ENCODE peak calls at places on chromosomes 16 and 17, in eight cellular contexts. Z is lower lobe of right lung; X is GM13977; P is dorsolateral prefrontal cortex; U is esophagus squamous epithelium; E is tibial artery; K is NB4; Y is CD4-positive, alpha-beta T cell. S is an unnamed sample.

GRCh38 chr17:10121971-10122707 is 76.3 kb downstream of the GAS7 start:
- DNase-seq in Z (no peak), X (peak), P (no peak), U (no peak), E (peak), K (peak), Y (no peak), S (peak)

GRCh38 chr16:972316-973002 is 1.7 kb upstream of the LMF1 start:
- DNase-seq in Z (no peak), X (no peak), P (peak), U (no peak), E (no peak), K (no peak), Y (no peak), S (no peak)

GRCh38 chr17:65896889-65897288 is 295.0 kb downstream of the CEP112 start:
- DNase-seq in Z (no peak), X (no peak), P (no peak), U (no peak), E (no peak), K (no peak), Y (no peak), S (no peak)

GRCh38 chr16:79599256-79599836 is 1.2 kb downstream of the MAF start:
- DNase-seq in Z (no peak), X (peak), P (no peak), U (no peak), E (no peak), K (no peak), Y (peak), S (peak)

GRCh38 chr17:81713556-81714411 is 1.7 kb downstream of the SLC25A10 start:
- DNase-seq in Z (no peak), X (no peak), P (no peak), U (no peak), E (no peak), K (no peak), Y (peak), S (no peak)

GRCh38 chr17:45432405-45433113 is at the start of gene ARHGAP27:
- DNase-seq in Z (peak), X (peak), P (no peak), U (no peak), E (peak), K (peak), Y (no peak), S (no peak)

GRCh38 chr17:81153340-81153803 is 11.9 kb upstream of the PVALEF start:
- DNase-seq in Z (no peak), X (no peak), P (peak), U (no peak), E (no peak), K (peak), Y (no peak), S (no peak)

GRCh38 chr17:81870155-81870977 is 771 bp downstream of the ARHGDIA start:
- DNase-seq in Z (peak), X (peak), P (no peak), U (no peak), E (no peak), K (peak), Y (peak), S (peak)

GRCh38 chr17:66477615-66478283 is 175.3 kb downstream of the PRKCA start:
- DNase-seq in Z (no peak), X (no peak), P (no peak), U (no peak), E (no peak), K (no peak), Y (no peak), S (no peak)

GRCh38 chr17:51119415-51120356 is 982 bp downstream of the SPAG9 start:
- DNase-seq in Z (peak), X (peak), P (no peak), U (no peak), E (peak), K (peak), Y (no peak), S (peak)

GRCh38 chr17:7326186-7326585 is 2.9 kb downstream of the NEURL4 start:
- DNase-seq in Z (no peak), X (no peak), P (no peak), U (no peak), E (no peak), K (no peak), Y (no peak), S (no peak)

GRCh38 chr17:38850374-38850773 is 3.1 kb downstream of the RPL23 start:
- DNase-seq in Z (no peak), X (no peak), P (no peak), U (no peak), E (no peak), K (no peak), Y (no peak), S (no peak)

GRCh38 chr17:73841431-73842060 is 197.3 kb upstream of the SDK2 start:
- DNase-seq in Z (no peak), X (no peak), P (no peak), U (no peak), E (no peak), K (peak), Y (no peak), S (peak)

GRCh38 chr17:55426851-55427586 is 5.4 kb upstream of the MMD start:
- DNase-seq in Z (no peak), X (peak), P (no peak), U (no peak), E (no peak), K (no peak), Y (no peak), S (no peak)

GRCh38 chr17:1108810-1109605 is 70.8 kb downstream of the ABR start:
- DNase-seq in Z (peak), X (peak), P (no peak), U (no peak), E (no peak), K (peak), Y (peak), S (peak)

GRCh38 chr17:44216173-44216572 is 3.3 kb downstream of the UBTF start:
- DNase-seq in Z (no peak), X (peak), P (no peak), U (no peak), E (no peak), K (peak), Y (peak), S (peak)

GRCh38 chr16:31200821-31201510 is 1.6 kb downstream of the PYCARD start:
- DNase-seq in Z (no peak), X (no peak), P (no peak), U (no peak), E (no peak), K (peak), Y (peak), S (peak)

GRCh38 chr17:40095944-40096791 is 4.2 kb downstream of the NR1D1 start:
- DNase-seq in Z (peak), X (peak), P (no peak), U (peak), E (peak), K (no peak), Y (peak), S (peak)

GRCh38 chr17:41767324-41768042 is 19.0 kb downstream of the JUP start:
- DNase-seq in Z (no peak), X (no peak), P (no peak), U (no peak), E (no peak), K (no peak), Y (no peak), S (no peak)

GRCh38 chr16:6122401-6122800 is 1024.8 kb upstream of the EEF2KMT start:
- DNase-seq in Z (no peak), X (no peak), P (no peak), U (no peak), E (no peak), K (no peak), Y (no peak), S (no peak)

GRCh38 chr17:70181866-70182265 is 12.5 kb downstream of the KCNJ2 start:
- DNase-seq in Z (no peak), X (no peak), P (no peak), U (no peak), E (no peak), K (no peak), Y (no peak), S (no peak)

GRCh38 chr16:21186326-21186691 is 25.1 kb downstream of the ZP2 start:
- DNase-seq in Z (no peak), X (no peak), P (no peak), U (no peak), E (no peak), K (no peak), Y (no peak), S (no peak)

GRCh38 chr17:5705081-5705875 is 121.0 kb upstream of the NLRP1 start:
- DNase-seq in Z (no peak), X (no peak), P (no peak), U (no peak), E (no peak), K (peak), Y (no peak), S (peak)

GRCh38 chr17:68640601-68641000 is 39.4 kb upstream of the FAM20A start:
- DNase-seq in Z (no peak), X (no peak), P (no peak), U (no peak), E (no peak), K (no peak), Y (no peak), S (no peak)

GRCh38 chr17:80891096-80892018 is 100.3 kb upstream of the CHMP6 start:
- DNase-seq in Z (peak), X (peak), P (no peak), U (no peak), E (peak), K (peak), Y (peak), S (peak)

GRCh38 chr16:81831722-81832126 is 52.6 kb downstream of the PLCG2 start:
- DNase-seq in Z (peak), X (peak), P (no peak), U (peak), E (peak), K (peak), Y (no peak), S (peak)

DNA sequence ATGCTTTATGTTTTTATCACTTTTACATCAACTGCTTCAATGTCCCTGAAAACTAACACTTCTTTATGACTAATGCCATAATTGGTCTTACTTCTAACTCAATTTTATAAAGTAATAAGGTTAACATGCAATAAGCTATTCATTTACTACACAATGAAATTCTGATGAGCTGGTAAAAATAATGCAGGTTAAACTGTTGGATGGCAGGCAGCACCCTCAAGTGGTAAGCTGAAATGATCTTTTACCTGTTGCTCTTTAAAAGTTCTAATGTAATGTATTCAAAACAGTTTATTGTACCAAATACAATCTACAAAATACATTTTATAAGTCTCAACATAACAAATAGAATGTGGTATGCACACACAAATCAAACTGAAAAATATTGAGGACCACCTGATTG is 1280.3 kb downstream of the CDH8 start:
- DNase-seq in Z (no peak), X (no peak), P (no peak), U (no peak), E (no peak), K (no peak), Y (no peak), S (no peak)
- TF ChIP-seq CTCF in Z (no peak), X (peak), P (no peak), U (no peak), E (no peak), K (no peak), Y (no peak), S (no peak)

GRCh38 chr16:65548470-65548869 is 426.6 kb upstream of the CDH11 start:
- DNase-seq in Z (no peak), X (no peak), P (no peak), U (no peak), E (no peak), K (no peak), Y (no peak), S (no peak)
- TF ChIP-seq CTCF in Z (no peak), X (no peak), P (no peak), U (no peak), E (no peak), K (no peak), Y (no peak), S (no peak)

GRCh38 chr17:13230350-13230900 is 212.6 kb upstream of the ELAC2 start:
- DNase-seq in Z (no peak), X (no peak), P (no peak), U (no peak), E (no peak), K (peak), Y (no peak), S (no peak)
- TF ChIP-seq CTCF in Z (no peak), X (no peak), P (no peak), U (no peak), E (no peak), K (no peak), Y (no peak), S (no peak)

DNA sequence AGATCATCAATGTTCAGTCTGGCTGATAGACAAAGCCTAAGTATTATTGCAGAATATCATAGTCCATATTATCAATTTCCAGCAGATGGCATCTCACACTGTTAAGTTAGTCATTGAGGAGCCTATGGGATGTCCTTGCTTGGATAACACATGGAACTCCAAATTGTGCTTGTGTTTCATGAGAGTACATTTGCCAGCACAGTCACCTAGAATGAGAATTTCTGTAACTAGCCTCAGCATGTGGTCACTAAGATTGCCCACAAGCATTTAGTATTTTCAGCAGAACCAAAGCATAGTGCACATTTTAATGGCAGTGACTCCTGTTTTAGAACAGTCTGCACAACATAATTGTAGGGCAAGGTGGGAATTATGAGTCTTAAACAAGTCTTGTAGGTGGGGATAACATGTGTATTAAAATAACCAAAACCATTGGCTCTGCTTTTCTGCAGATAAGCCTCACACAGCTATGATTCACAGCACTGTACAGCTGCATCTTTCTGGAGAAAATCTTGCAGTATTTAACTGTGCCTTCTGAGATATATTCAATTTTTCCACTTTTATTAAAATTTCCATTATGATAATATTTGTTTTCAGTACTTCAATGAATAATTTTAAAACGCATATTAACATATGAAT is 882.8 kb upstream of the SOX9 start:
- DNase-seq in Z (no peak), X (no peak), P (no peak), U (no peak), E (no peak), K (peak), Y (no peak), S (no peak)
- TF ChIP-seq CTCF in Z (no peak), X (no peak), P (peak), U (peak), E (peak), K (no peak), Y (no peak), S (no peak)

DNA sequence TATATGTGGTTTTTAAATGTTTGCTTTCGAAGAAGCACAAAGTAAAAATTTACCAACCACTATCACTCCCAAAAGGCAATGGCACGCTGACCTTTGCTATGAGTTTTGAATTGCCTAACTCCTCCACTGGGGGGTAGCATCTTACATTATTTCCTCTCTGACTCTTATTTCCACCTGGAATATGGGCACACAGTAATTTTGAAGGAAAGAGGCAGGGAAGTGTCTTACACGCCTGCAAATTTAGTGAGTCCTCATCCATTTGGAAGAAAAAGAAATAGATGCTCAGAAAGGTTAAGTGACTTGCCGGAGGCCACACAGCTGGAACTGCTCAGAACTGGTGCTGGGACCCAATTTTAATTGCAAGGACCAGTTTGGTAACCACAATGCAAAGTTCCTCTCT is 29.9 kb upstream of the IRX6 start:
- DNase-seq in Z (no peak), X (no peak), P (no peak), U (no peak), E (no peak), K (peak), Y (no peak), S (no peak)
- TF ChIP-seq CTCF in Z (no peak), X (peak), P (no peak), U (no peak), E (no peak), K (peak), Y (no peak), S (no peak)

S was measured in activated CD8-positive, alpha-beta T cell treated with anti-CD3 and anti-CD28 coated beads for 36 hours.